ENCODE peak calls at places on chromosomes 5 and 9, in eight cellular contexts. One of them, this sample, is unnamed.

GRCh38 chr9:88766778-88767503 is 224.3 kb upstream of the S1PR3 start:
- DNase-seq in nephron progenitor cell: no peak
- DNase-seq in activated CD8-positive, alpha-beta memory T cell treated with anti-CD3 and anti-CD28 coated beads, Interleukin-2, amount 50 U/mL, for 48 hours: no peak
- DNase-seq in activated gamma-delta T cell treated with anti-CD3 and anti-CD28 coated beads, Interleukin-2, amount 50 U/mL, for 16 hours: no peak
- DNase-seq in NCI-H774: no peak
- DNase-seq in activated naive CD4-positive, alpha-beta T cell: no peak
- DNase-seq in erythroblast: no peak
- DNase-seq in A172: peak
- DNase-seq in this sample: no peak

GRCh38 chr5:27876071-27876470 is 837.7 kb upstream of the CDH9 start:
- DNase-seq in activated naive CD4-positive, alpha-beta T cell: no peak
- DNase-seq in activated gamma-delta T cell treated with anti-CD3 and anti-CD28 coated beads, Interleukin-2, amount 50 U/mL, for 16 hours: no peak
- DNase-seq in activated CD8-positive, alpha-beta memory T cell treated with anti-CD3 and anti-CD28 coated beads, Interleukin-2, amount 50 U/mL, for 48 hours: no peak
- DNase-seq in erythroblast: no peak
- DNase-seq in nephron progenitor cell: no peak
- DNase-seq in NCI-H774: no peak
- DNase-seq in A172: peak
- DNase-seq in this sample: no peak

GRCh38 chr5:177040814-177041410 is 18.4 kb downstream of the ZNF346 start:
- DNase-seq in NCI-H774: no peak
- DNase-seq in activated CD8-positive, alpha-beta memory T cell treated with anti-CD3 and anti-CD28 coated beads, Interleukin-2, amount 50 U/mL, for 48 hours: no peak
- DNase-seq in erythroblast: no peak
- DNase-seq in activated gamma-delta T cell treated with anti-CD3 and anti-CD28 coated beads, Interleukin-2, amount 50 U/mL, for 16 hours: no peak
- DNase-seq in A172: peak
- DNase-seq in nephron progenitor cell: no peak
- DNase-seq in activated naive CD4-positive, alpha-beta T cell: no peak
- DNase-seq in this sample: no peak

GRCh38 chr5:156237361-156237760 is 89.6 kb upstream of the SGCD start:
- DNase-seq in NCI-H774: no peak
- DNase-seq in activated naive CD4-positive, alpha-beta T cell: no peak
- DNase-seq in erythroblast: no peak
- DNase-seq in activated CD8-positive, alpha-beta memory T cell treated with anti-CD3 and anti-CD28 coated beads, Interleukin-2, amount 50 U/mL, for 48 hours: no peak
- DNase-seq in activated gamma-delta T cell treated with anti-CD3 and anti-CD28 coated beads, Interleukin-2, amount 50 U/mL, for 16 hours: no peak
- DNase-seq in A172: no peak
- DNase-seq in nephron progenitor cell: no peak
- DNase-seq in this sample: no peak

GRCh38 chr9:127589955-127590370 is 22.1 kb upstream of the STXBP1 start:
- DNase-seq in A172: peak
- DNase-seq in erythroblast: peak
- DNase-seq in NCI-H774: peak
- DNase-seq in activated CD8-positive, alpha-beta memory T cell treated with anti-CD3 and anti-CD28 coated beads, Interleukin-2, amount 50 U/mL, for 48 hours: no peak
- DNase-seq in activated gamma-delta T cell treated with anti-CD3 and anti-CD28 coated beads, Interleukin-2, amount 50 U/mL, for 16 hours: no peak
- DNase-seq in nephron progenitor cell: peak
- DNase-seq in activated naive CD4-positive, alpha-beta T cell: no peak
- DNase-seq in this sample: peak

GRCh38 chr9:1353291-1353690 is 303.1 kb downstream of the DMRT2 start:
- DNase-seq in activated gamma-delta T cell treated with anti-CD3 and anti-CD28 coated beads, Interleukin-2, amount 50 U/mL, for 16 hours: no peak
- DNase-seq in activated CD8-positive, alpha-beta memory T cell treated with anti-CD3 and anti-CD28 coated beads, Interleukin-2, amount 50 U/mL, for 48 hours: no peak
- DNase-seq in activated naive CD4-positive, alpha-beta T cell: no peak
- DNase-seq in A172: peak
- DNase-seq in NCI-H774: no peak
- DNase-seq in nephron progenitor cell: no peak
- DNase-seq in erythroblast: no peak
- DNase-seq in this sample: no peak

GRCh38 chr9:92735907-92736600 is 28.6 kb downstream of the BICD2 start:
- DNase-seq in nephron progenitor cell: no peak
- DNase-seq in activated gamma-delta T cell treated with anti-CD3 and anti-CD28 coated beads, Interleukin-2, amount 50 U/mL, for 16 hours: no peak
- DNase-seq in erythroblast: no peak
- DNase-seq in activated naive CD4-positive, alpha-beta T cell: no peak
- DNase-seq in NCI-H774: no peak
- DNase-seq in activated CD8-positive, alpha-beta memory T cell treated with anti-CD3 and anti-CD28 coated beads, Interleukin-2, amount 50 U/mL, for 48 hours: no peak
- DNase-seq in A172: peak
- DNase-seq in this sample: no peak

GRCh38 chr5:95717439-95717838 is 13.7 kb upstream of the RHOBTB3 start:
- DNase-seq in activated CD8-positive, alpha-beta memory T cell treated with anti-CD3 and anti-CD28 coated beads, Interleukin-2, amount 50 U/mL, for 48 hours: no peak
- DNase-seq in activated gamma-delta T cell treated with anti-CD3 and anti-CD28 coated beads, Interleukin-2, amount 50 U/mL, for 16 hours: no peak
- DNase-seq in NCI-H774: no peak
- DNase-seq in activated naive CD4-positive, alpha-beta T cell: no peak
- DNase-seq in erythroblast: peak
- DNase-seq in nephron progenitor cell: no peak
- DNase-seq in A172: no peak
- DNase-seq in this sample: no peak

GRCh38 chr5:175516933-175517823 is 38.8 kb downstream of the SFXN1 start:
- DNase-seq in NCI-H774: no peak
- DNase-seq in activated CD8-positive, alpha-beta memory T cell treated with anti-CD3 and anti-CD28 coated beads, Interleukin-2, amount 50 U/mL, for 48 hours: no peak
- DNase-seq in activated naive CD4-positive, alpha-beta T cell: no peak
- DNase-seq in nephron progenitor cell: no peak
- DNase-seq in erythroblast: no peak
- DNase-seq in activated gamma-delta T cell treated with anti-CD3 and anti-CD28 coated beads, Interleukin-2, amount 50 U/mL, for 16 hours: no peak
- DNase-seq in A172: no peak
- DNase-seq in this sample: no peak

GRCh38 chr9:108477538-108478006 is 378.2 kb downstream of the ACTL7B start:
- DNase-seq in A172: peak
- DNase-seq in activated gamma-delta T cell treated with anti-CD3 and anti-CD28 coated beads, Interleukin-2, amount 50 U/mL, for 16 hours: no peak
- DNase-seq in NCI-H774: peak
- DNase-seq in activated naive CD4-positive, alpha-beta T cell: no peak
- DNase-seq in nephron progenitor cell: no peak
- DNase-seq in erythroblast: no peak
- DNase-seq in activated CD8-positive, alpha-beta memory T cell treated with anti-CD3 and anti-CD28 coated beads, Interleukin-2, amount 50 U/mL, for 48 hours: no peak
- DNase-seq in this sample: no peak

GRCh38 chr5:180178516-180179398 is 30.3 kb downstream of the RASGEF1C start:
- DNase-seq in activated gamma-delta T cell treated with anti-CD3 and anti-CD28 coated beads, Interleukin-2, amount 50 U/mL, for 16 hours: no peak
- DNase-seq in NCI-H774: no peak
- DNase-seq in erythroblast: no peak
- DNase-seq in nephron progenitor cell: no peak
- DNase-seq in activated CD8-positive, alpha-beta memory T cell treated with anti-CD3 and anti-CD28 coated beads, Interleukin-2, amount 50 U/mL, for 48 hours: no peak
- DNase-seq in activated naive CD4-positive, alpha-beta T cell: no peak
- DNase-seq in A172: no peak
- DNase-seq in this sample: no peak